ENCODE peak calls at places on chromosome 2, in five cellular contexts. L is NCI-H1092; C is stimulated activated CD4-positive, alpha-beta T cell treated with anti-CD3 and anti-CD28 coated beads, Interleukin-12 subunit alpha, Interleukin-12 subunit beta, amount 100 ng/mL, for 4 hours; K is T-cell; M is hypothalamus. J is an unnamed sample.

GRCh38 chr2:24010477-24011277 is 792 bp downstream of the MFSD2B start:
- DNase-seq in L (no peak), C (no peak), K (no peak), M (no peak), J (no peak)

GRCh38 chr2:45180784-45181183 is 171.5 kb upstream of the SIX2 start:
- DNase-seq in L (no peak), C (no peak), K (no peak), M (no peak), J (no peak)

GRCh38 chr2:166944909-166945308 is 56.6 kb downstream of the XIRP2 start:
- DNase-seq in L (no peak), C (no peak), K (no peak), M (no peak), J (no peak)

GRCh38 chr2:88003074-88003755 is 13.1 kb downstream of the RNU2-63P start:
- DNase-seq in L (no peak), C (no peak), K (no peak), M (no peak), J (no peak)

GRCh38 chr2:45649457-45649854 is 2.0 kb upstream of the PRKCE start:
- DNase-seq in L (no peak), C (no peak), K (no peak), M (no peak), J (no peak)

GRCh38 chr2:65031341-65032015 is 24.7 kb upstream of the CEP68 start:
- DNase-seq in L (no peak), C (peak), K (no peak), M (no peak), J (no peak)

GRCh38 chr2:37585295-37585908 is 86.0 kb downstream of the CDC42EP3 start:
- DNase-seq in L (no peak), C (no peak), K (no peak), M (no peak), J (no peak)

GRCh38 chr2:10792660-10793400 is 19.8 kb downstream of the PDIA6 start:
- DNase-seq in L (no peak), C (no peak), K (no peak), M (no peak), J (no peak)

GRCh38 chr2:174336403-174337336 is 1.9 kb downstream of the SP9 start:
- DNase-seq in L (peak), C (no peak), K (no peak), M (no peak), J (no peak)

GRCh38 chr2:106098081-106098480 is 96.0 kb downstream of the UXS1 start:
- DNase-seq in L (no peak), C (no peak), K (no peak), M (no peak), J (no peak)

GRCh38 chr2:150019063-150019462 is 431.5 kb upstream of the MMADHC start:
- DNase-seq in L (no peak), C (no peak), K (no peak), M (no peak), J (no peak)

GRCh38 chr2:119862127-119862889 is 102.6 kb downstream of the PTPN4 start:
- DNase-seq in L (no peak), C (no peak), K (no peak), M (no peak), J (peak)

GRCh38 chr2:47888581-47889280 is 17.6 kb downstream of the FBXO11 start:
- DNase-seq in L (no peak), C (no peak), K (peak), M (no peak), J (no peak)

GRCh38 chr2:200095436-200095835 is 140.1 kb downstream of the MAIP1 start:
- DNase-seq in L (no peak), C (no peak), K (no peak), M (no peak), J (no peak)

GRCh38 chr2:170848587-170848986 is 31.9 kb downstream of the GAD1 start:
- DNase-seq in L (no peak), C (no peak), K (no peak), M (no peak), J (no peak)

J was measured in GM12891.